ENCODE peak calls at places on chromosomes 2 and 18, in six cellular contexts. D is IMR-90, N is neuronal stem cell, Q is mesenchymal stem cell, O is trophoblast cell, Y is H1. L is an unnamed sample.

GRCh38 chr2:148928395-148928794 is 53.4 kb downstream of the KIF5C start:
- DNase-seq in N (no peak), Q (no peak), O (no peak), D (no peak), Y (no peak), L (no peak)

GRCh38 chr2:213150315-213150951 is 979 bp downstream of the IKZF2 start:
- DNase-seq in N (peak; percentile 27), Y (peak; percentile 67), O (peak; percentile 81), D (peak; percentile 13), Q (peak; percentile 26), L (peak; percentile 80)

GRCh38 chr2:224147174-224147573 is 108.1 kb upstream of the SERPINE2 start:
- DNase-seq in O (peak; percentile 78), N (no peak), D (peak; percentile 30), Y (no peak), Q (peak; percentile 71), L (no peak)

GRCh38 chr2:3641841-3642421 is 16.1 kb upstream of the ALLC start:
- DNase-seq in Q (no peak), N (no peak), O (no peak), Y (peak; percentile 45), D (no peak), L (no peak)

GRCh38 chr2:237438082-237438925 is 24.3 kb upstream of the COL6A3 start:
- DNase-seq in O (peak; percentile 16), Y (peak; percentile 56), D (no peak), Q (no peak), N (no peak), L (peak; percentile 76)

GRCh38 chr2:196433116-196433515 is 206.4 kb upstream of the CCDC150 start:
- DNase-seq in D (no peak), O (no peak), Q (no peak), Y (no peak), N (no peak), L (no peak)

GRCh38 chr2:74585406-74586182 is 31.1 kb downstream of the DOK1 start:
- DNase-seq in O (no peak), D (no peak), Q (no peak), Y (no peak), N (no peak), L (no peak)

GRCh38 chr18:27995770-27996502 is 181.0 kb downstream of the CDH2 start:
- DNase-seq in O (no peak), Q (no peak), Y (no peak), D (no peak), N (no peak), L (no peak)

GRCh38 chr2:167905668-167906067 is 341.7 kb downstream of the STK39 start:
- DNase-seq in Y (no peak), D (no peak), Q (no peak), O (no peak), N (no peak), L (no peak)

GRCh38 chr2:233793465-233794127 is 15.5 kb downstream of the MROH2A start:
- DNase-seq in Q (no peak), O (no peak), N (no peak), Y (peak; percentile 23), D (no peak), L (no peak)

GRCh38 chr2:172704072-172704936 is 31.3 kb upstream of the RAPGEF4 start:
- DNase-seq in D (peak; percentile 51), Q (peak; percentile 51), O (peak; percentile 64), N (peak; percentile 18), Y (no peak), L (peak; percentile 53)

GRCh38 chr2:31526946-31527345 is 53.8 kb downstream of the SRD5A2 start:
- DNase-seq in Q (no peak), N (no peak), O (peak; percentile 7), D (no peak), Y (no peak), L (no peak)

GRCh38 chr2:134416018-134416417 is 162.1 kb downstream of the MGAT5 start:
- DNase-seq in Y (no peak), N (no peak), D (no peak), Q (no peak), O (no peak), L (no peak)

GRCh38 chr2:226660524-226660923 is 139.1 kb downstream of the IRS1 start:
- DNase-seq in Q (peak; percentile 84), Y (no peak), D (peak; percentile 85), N (no peak), O (no peak), L (peak; percentile 36)

GRCh38 chr2:133844214-133844892 is 276.1 kb upstream of the NCKAP5 start:
- DNase-seq in Y (peak; percentile 82), N (peak; percentile 77), D (peak; percentile 88), Q (peak; percentile 74), O (peak; percentile 78), L (peak; percentile 78)

GRCh38 chr2:113962692-113963480 is 73.0 kb downstream of the ACTR3 start:
- DNase-seq in N (no peak), D (peak; percentile 87), O (peak; percentile 66), Y (no peak), Q (peak; percentile 61), L (peak; percentile 34)

GRCh38 chr2:161722547-161723503 is 98.6 kb downstream of the SLC4A10 start:
- DNase-seq in O (no peak), Q (no peak), N (no peak), D (no peak), Y (no peak), L (no peak)

GRCh38 chr2:97005353-97005752 is 19.0 kb upstream of the FAM178B start:
- DNase-seq in N (no peak), O (peak; percentile 27), Y (no peak), D (no peak), Q (peak; percentile 14), L (peak; percentile 16)

GRCh38 chr2:64175419-64176197 is 31.4 kb upstream of the PELI1 start:
- DNase-seq in Y (no peak), O (no peak), Q (no peak), N (no peak), D (no peak), L (no peak)

GRCh38 chr2:42138163-42139016 is 30.8 kb upstream of the EML4 start:
- DNase-seq in N (no peak), Y (no peak), O (no peak), D (peak; percentile 98), Q (peak; percentile 90), L (no peak)

GRCh38 chr2:3468296-3468988 is 50.9 kb downstream of the ADI1 start:
- DNase-seq in Q (no peak), Y (no peak), O (no peak), D (no peak), N (no peak), L (no peak)

GRCh38 chr2:71791501-71792135 is 338.3 kb downstream of the DYSF start:
- DNase-seq in O (no peak), Q (no peak), Y (no peak), N (no peak), D (no peak), L (no peak)

GRCh38 chr2:86229221-86229620 is 30.0 kb downstream of the MRPL35 start:
- DNase-seq in Q (no peak), D (no peak), Y (no peak), O (no peak), N (no peak), L (no peak)

GRCh38 chr18:29145993-29146539 is 969.1 kb upstream of the CDH2 start:
- DNase-seq in O (no peak), N (no peak), Q (no peak), D (no peak), Y (no peak), L (no peak)

GRCh38 chr2:48601349-48601748 is 16.3 kb upstream of the GTF2A1L start:
- DNase-seq in Q (peak; percentile 6), Y (peak; percentile 66), D (peak; percentile 41), N (no peak), O (peak; percentile 32), L (peak; percentile 71)

GRCh38 chr2:95043300-95043786 is 17.8 kb downstream of the MAL start:
- DNase-seq in N (no peak), Y (no peak), O (peak; percentile 18), D (peak; percentile 90), Q (no peak), L (peak; percentile 33)

GRCh38 chr2:69013123-69013836 is at the start of gene ANTXR1:
- DNase-seq in Q (peak; percentile 85), O (peak; percentile 48), N (peak; percentile 70), D (peak; percentile 78), Y (peak; percentile 84), L (peak; percentile 90)

GRCh38 chr2:43539991-43540860 is 55.6 kb downstream of the THADA start:
- DNase-seq in O (peak; percentile 39), D (peak; percentile 92), Y (no peak), Q (peak; percentile 88), N (no peak), L (no peak)

DNA sequence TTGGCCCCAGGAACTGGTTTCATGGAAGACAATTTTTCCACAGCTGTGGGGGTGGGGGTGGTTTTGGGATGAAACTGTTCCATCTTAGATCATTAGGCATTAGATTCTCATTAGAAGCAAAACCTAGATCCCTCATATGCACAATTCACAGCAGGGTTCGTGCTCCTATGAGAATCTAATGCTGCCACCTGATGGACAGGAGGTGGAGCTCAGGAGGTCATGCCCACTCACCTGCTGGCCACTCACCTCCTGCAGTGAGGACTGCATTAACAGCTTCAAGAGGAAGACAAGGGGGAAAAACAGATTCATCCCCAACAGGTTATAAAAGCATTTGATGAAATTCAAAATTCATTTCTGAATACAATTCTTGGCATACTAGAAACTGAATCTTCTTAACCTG is 38.5 kb downstream of the THAP4 start:
- DNase-seq in Q (no peak), Y (no peak), N (no peak), D (no peak), O (peak; percentile 46), L (peak; percentile 57)
- H3K36me3 ChIP-seq in Q (peaks cover 67% of the 10 kb centered on the region), Y (peaks cover 12% of the 10 kb centered on the region), N (peaks cover 80% of the 10 kb centered on the region), D (peaks cover 38% of the 10 kb centered on the region), O (peaks cover 26% of the 10 kb centered on the region), L (peaks cover 3% of the 10 kb centered on the region)

GRCh38 chr18:77526962-77527361 is 277.3 kb downstream of the GALR1 start:
- DNase-seq in Y (no peak), Q (no peak), N (no peak), D (no peak), O (no peak), L (no peak)
- H4K8ac ChIP-seq in Y (no peak overlapping the region), Q (no peak overlapping the region), N (peak overlapping the region; percentile 86), D (no peak overlapping the region), O (no peak overlapping the region), L (no peak overlapping the region)

DNA sequence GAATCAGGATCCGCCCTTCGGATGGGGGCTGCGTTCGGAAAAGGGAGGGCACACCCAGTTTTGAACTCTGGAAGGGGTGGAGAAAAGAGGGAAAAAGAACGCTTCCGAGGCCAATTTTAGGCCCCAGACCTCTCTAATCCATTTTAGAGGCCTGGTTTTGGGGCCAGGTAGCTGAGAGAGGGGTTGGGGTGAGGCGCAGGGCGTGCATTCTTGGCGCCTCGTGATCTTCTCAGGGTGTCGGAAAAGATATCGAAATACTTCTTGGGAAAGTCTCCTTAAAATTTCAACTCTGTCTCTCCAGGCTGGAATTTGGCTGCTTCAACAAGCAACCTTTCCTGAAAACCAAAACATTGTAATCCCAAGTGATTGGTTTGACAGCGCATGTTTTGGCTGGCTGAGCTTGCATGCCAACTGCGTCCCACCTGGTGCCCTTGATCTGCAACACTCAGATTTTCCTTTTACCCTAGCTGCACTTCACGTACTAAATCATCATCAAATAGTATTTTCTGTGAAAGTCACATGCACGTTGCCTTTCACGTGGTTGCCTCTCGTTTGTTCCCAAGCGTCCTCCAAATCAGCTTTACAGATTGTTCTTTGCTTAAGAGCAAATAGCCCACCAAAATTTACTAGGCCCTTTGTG is 884 bp upstream of the XPO1 start:
- DNase-seq in D (peak; percentile 10), Q (peak; percentile 34), N (peak; percentile 6), Y (no peak), O (peak; percentile 25), L (peak; percentile 69)
- H2BK120ac ChIP-seq in D (no peak overlapping the region), Q (peak overlapping the region; percentile 87), N (no peak overlapping the region), Y (peak overlapping the region; percentile 7), O (peak overlapping the region; percentile 35), L (no peak overlapping the region)

DNA sequence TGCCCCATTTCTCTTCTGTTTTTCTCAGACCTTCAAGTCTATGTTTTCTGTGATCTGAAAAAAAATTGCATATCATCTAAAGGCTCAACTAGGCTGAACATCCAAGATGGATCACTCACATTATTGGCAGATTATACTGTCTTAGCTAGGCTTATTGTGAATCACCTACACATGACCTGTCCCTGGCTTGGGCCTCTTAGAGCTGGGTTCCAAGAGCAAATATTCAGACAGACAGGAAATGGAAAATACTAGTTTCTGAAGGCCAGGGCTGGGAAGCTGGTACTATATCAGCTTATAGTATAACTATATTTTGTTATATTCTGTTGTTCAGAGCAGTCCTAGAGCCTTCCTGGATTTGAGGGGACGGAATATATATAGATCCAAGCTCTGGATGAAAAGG is 90.3 kb downstream of the PIK3C3 start:
- DNase-seq in Y (no peak), O (no peak), Q (peak; percentile 27), N (no peak), D (peak; percentile 22), L (no peak)
- H3K36me3 ChIP-seq in Y (peaks cover 20% of the 10 kb centered on the region), O (peaks cover 7% of the 10 kb centered on the region), Q (peaks cover 61% of the 10 kb centered on the region), N (peaks cover 82% of the 10 kb centered on the region), D (peaks cover 17% of the 10 kb centered on the region), L (no peaks in the 10 kb centered on the region)